ENCODE peak calls at places on chromosome 22, in six cellular contexts. T is HepG2, M is A549, W is K562, O is endothelial cell of umbilical vein, I is GM12878. D is an unnamed sample.

GRCh38 chr22:48440176-48440575 is 1387.5 kb downstream of the BRD1 start:
- DNase-seq in T (no peak), M (no peak), W (no peak), O (no peak), I (no peak), D (no peak)

GRCh38 chr22:37015587-37015878 is 3.7 kb downstream of the TST start:
- DNase-seq in T (no peak), M (no peak), W (no peak), O (no peak), I (no peak), D (no peak)

GRCh38 chr22:38935023-38935422 is 22.4 kb upstream of the APOBEC3A start:
- DNase-seq in T (no peak), M (peak), W (no peak), O (no peak), I (no peak), D (no peak)

GRCh38 chr22:21881841-21882753 is 14.7 kb upstream of the MAPK1 start:
- DNase-seq in T (no peak), M (no peak), W (peak), O (no peak), I (no peak), D (no peak)

GRCh38 chr22:49765951-49766350 is 61.7 kb downstream of the BRD1 start:
- DNase-seq in T (no peak), M (no peak), W (no peak), O (no peak), I (no peak), D (no peak)

GRCh38 chr22:16824718-16825687 is at the start of gene XKR3:
- DNase-seq in T (no peak), M (no peak), W (no peak), O (no peak), I (peak), D (peak)

GRCh38 chr22:44580756-44581435 is 82.9 kb upstream of the RTL6 start:
- DNase-seq in T (no peak), M (no peak), W (no peak), O (no peak), I (no peak), D (no peak)

GRCh38 chr22:38308791-38309498 is 8.3 kb downstream of the CSNK1E start:
- DNase-seq in T (no peak), M (no peak), W (no peak), O (no peak), I (no peak), D (no peak)

GRCh38 chr22:37485714-37486223 is 415 bp downstream of the MFNG start:
- DNase-seq in T (no peak), M (no peak), W (no peak), O (peak), I (no peak), D (no peak)

GRCh38 chr22:17570851-17571631 is 7.7 kb downstream of the SLC25A18 start:
- DNase-seq in T (no peak), M (no peak), W (no peak), O (no peak), I (no peak), D (no peak)

GRCh38 chr22:45710469-45710868 is 38.8 kb downstream of the ATXN10 start:
- DNase-seq in T (no peak), M (no peak), W (no peak), O (no peak), I (no peak), D (no peak)
- TF ChIP-seq MYC in T (no peak), M (no peak), W (no peak), O (no peak), I (no peak), D (no peak)

GRCh38 chr22:31637375-31637937 is 24.6 kb downstream of the PISD start:
- DNase-seq in T (no peak), M (no peak), W (no peak), O (no peak), I (no peak), D (peak)
- TF ChIP-seq POLR2A in T (no peak), M (no peak), W (no peak), O (no peak), I (peak), D (no peak)

DNA sequence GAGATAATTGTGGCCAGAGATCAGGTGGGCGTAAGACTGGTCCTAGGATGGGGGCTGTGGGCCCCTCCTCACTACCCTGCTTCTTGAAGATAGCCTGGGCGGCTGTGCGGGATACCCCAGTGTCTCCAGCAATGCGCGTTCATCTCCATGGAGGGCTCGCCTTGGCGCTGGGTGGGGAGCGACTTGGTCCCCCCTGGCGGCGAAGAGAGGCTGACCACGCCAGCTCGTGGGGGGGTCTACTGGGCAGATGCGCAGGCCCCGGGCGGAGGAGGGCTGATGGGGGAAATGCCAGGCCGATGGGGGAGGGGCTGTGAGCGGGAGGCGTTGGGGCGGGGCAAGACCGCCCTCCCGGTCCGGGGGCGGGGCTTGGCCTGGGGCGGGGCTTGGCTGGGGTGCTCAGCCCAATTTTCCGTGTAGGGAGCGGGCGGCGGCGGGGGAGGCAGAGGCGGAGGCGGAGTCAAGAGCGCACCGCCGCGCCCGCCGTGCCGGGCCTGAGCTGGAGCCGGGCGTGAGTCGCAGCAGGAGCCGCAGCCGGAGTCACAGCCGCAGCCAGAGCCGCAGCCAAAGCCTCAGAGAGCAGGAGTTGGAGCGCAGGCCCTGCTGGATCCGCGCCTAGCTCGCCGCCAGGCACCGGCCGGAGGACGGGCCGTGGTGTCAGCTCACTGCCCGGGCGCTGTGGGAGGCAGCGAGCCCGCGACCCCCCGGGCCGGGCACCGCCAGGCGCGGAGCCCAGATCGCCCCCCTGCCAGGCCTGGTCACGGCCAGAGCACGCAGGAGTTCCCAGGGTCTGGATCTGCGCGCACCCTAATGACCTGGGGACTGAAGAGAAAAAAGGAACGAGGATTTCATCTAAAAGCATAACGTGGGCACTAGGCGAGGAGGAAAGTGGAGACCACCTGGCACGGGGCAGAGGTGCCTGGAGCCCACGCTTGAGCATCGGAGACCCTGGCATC is at the start of gene SLC35E4:
- DNase-seq in T (peak), M (peak), W (peak), O (peak), I (peak), D (peak)
- TF ChIP-seq CTCF in T (peak), M (no peak), W (peak), O (peak), I (peak), D (no peak)

DNA sequence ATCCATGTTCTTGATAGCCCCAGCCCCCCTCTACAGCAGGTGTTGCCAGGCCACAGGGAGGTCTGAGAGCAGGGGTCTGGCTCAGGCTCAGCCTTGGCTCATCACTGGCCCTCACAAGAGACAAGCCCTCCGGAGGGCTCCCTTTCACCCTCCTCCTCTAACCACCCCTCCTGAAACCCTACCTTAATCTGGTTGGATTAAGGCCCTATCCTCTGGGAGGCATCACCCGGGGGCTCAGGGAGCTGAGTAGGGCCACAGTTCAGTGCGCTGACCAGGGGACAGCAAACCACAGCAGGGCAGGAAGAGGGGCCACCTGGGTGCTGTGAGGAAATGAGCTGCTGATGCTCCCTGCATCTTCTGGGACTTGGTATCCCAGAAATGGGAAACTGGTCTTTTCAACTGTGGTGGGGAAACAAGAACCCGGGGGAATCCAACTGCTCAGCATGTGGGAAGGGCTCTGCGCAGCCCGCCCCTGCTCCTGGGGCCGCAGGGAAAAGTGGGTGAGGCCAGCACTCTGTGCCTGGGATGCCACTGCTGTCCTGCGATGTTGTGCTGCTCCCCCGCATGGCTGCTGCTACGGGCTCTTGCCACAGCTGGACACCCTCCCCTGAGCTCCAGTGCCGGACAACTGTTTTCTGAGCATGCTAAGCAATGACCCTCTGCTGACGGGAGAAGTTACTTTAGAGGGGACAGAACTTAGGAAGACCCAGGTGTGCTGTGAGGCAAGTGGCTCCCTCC is 17.5 kb downstream of the ADORA2A start:
- DNase-seq in T (no peak), M (no peak), W (no peak), O (no peak), I (no peak), D (no peak)
- TF ChIP-seq MYC in T (no peak), M (no peak), W (no peak), O (no peak), I (no peak), D (no peak)

GRCh38 chr22:43110444-43110926 is at the start of gene BIK:
- DNase-seq in T (peak), M (peak), W (peak), O (peak), I (no peak), D (peak)
- TF ChIP-seq POLR2A in T (no peak), M (no peak), W (no peak), O (no peak), I (peak), D (no peak)